ENCODE peak calls at places on chromosomes 13 and 19, in five cellular contexts. C is left cardiac atrium, X is left ventricle myocardium inferior, S is RPMI7951, A is neural progenitor cell. L is an unnamed sample.

GRCh38 chr19:45733160-45733810 is at the start of gene MEIOSIN:
- DNase-seq in A (no peak), S (no peak), C (no peak), X (no peak), L (no peak)

GRCh38 chr13:112900691-112901091 is 68.3 kb upstream of the MCF2L start:
- DNase-seq in C (no peak), X (no peak), S (no peak), A (peak; percentile 44), L (no peak)

GRCh38 chr19:28537079-28537478 is 675.9 kb downstream of the UQCRFS1 start:
- DNase-seq in S (no peak), A (no peak), X (no peak), C (no peak), L (no peak)

GRCh38 chr13:44620057-44620456 is 43.9 kb upstream of the TSC22D1 start:
- DNase-seq in C (no peak), A (peak; percentile 18), X (no peak), S (peak; percentile 33), L (no peak)

GRCh38 chr13:77981191-77981925 is 62.7 kb upstream of the EDNRB start:
- DNase-seq in A (no peak), X (no peak), S (peak; percentile 6), C (no peak), L (no peak)

GRCh38 chr13:24178847-24179845 is 18.6 kb downstream of the SPATA13 start:
- DNase-seq in C (no peak), S (peak; percentile 59), X (no peak), A (no peak), L (no peak)

GRCh38 chr19:46536391-46536790 is 40.7 kb upstream of the PNMA8B start:
- DNase-seq in A (no peak), S (no peak), X (no peak), C (no peak), L (no peak)

GRCh38 chr19:5972355-5972731 is 5.6 kb downstream of the RANBP3 start:
- DNase-seq in C (no peak), X (no peak), S (no peak), A (no peak), L (no peak)

GRCh38 chr13:29081697-29082440 is 261.7 kb downstream of the MTUS2 start:
- DNase-seq in S (no peak), A (no peak), X (no peak), C (no peak), L (no peak)

L was measured in occipital lobe.